ENCODE peak calls at places on chromosomes 2 and 18, in seven cellular contexts. One of them, this sample, is unnamed.

GRCh38 chr2:205688417-205689200 is 6.3 kb downstream of the NRP2 start:
- DNase-seq in OCI-LY7: no peak
- DNase-seq in kidney epithelial cell: no peak
- DNase-seq in left ventricle myocardium inferior: no peak
- DNase-seq in right atrium auricular region: no peak
- DNase-seq in CD8-positive, alpha-beta memory T cell: no peak
- DNase-seq in mesendoderm: peak; percentile 71
- DNase-seq in this sample: no peak

GRCh38 chr18:54263904-54264336 is 5.4 kb upstream of the POLI start:
- DNase-seq in OCI-LY7: peak; percentile 30
- DNase-seq in kidney epithelial cell: no peak
- DNase-seq in left ventricle myocardium inferior: no peak
- DNase-seq in right atrium auricular region: no peak
- DNase-seq in CD8-positive, alpha-beta memory T cell: no peak
- DNase-seq in mesendoderm: no peak
- DNase-seq in this sample: no peak

GRCh38 chr2:215702116-215702905 is 266.4 kb upstream of the FN1 start:
- DNase-seq in OCI-LY7: no peak
- DNase-seq in kidney epithelial cell: no peak
- DNase-seq in left ventricle myocardium inferior: no peak
- DNase-seq in right atrium auricular region: no peak
- DNase-seq in CD8-positive, alpha-beta memory T cell: no peak
- DNase-seq in mesendoderm: no peak
- DNase-seq in this sample: no peak

GRCh38 chr2:239994086-239994485 is 31.1 kb downstream of the NDUFA10 start:
- DNase-seq in OCI-LY7: no peak
- DNase-seq in kidney epithelial cell: no peak
- DNase-seq in left ventricle myocardium inferior: no peak
- DNase-seq in right atrium auricular region: no peak
- DNase-seq in CD8-positive, alpha-beta memory T cell: no peak
- DNase-seq in mesendoderm: no peak
- DNase-seq in this sample: no peak

GRCh38 chr2:105179469-105180372 is 61.8 kb upstream of the GPR45 start:
- DNase-seq in OCI-LY7: no peak
- DNase-seq in kidney epithelial cell: peak; percentile 48
- DNase-seq in left ventricle myocardium inferior: no peak
- DNase-seq in right atrium auricular region: peak; percentile 50
- DNase-seq in CD8-positive, alpha-beta memory T cell: no peak
- DNase-seq in mesendoderm: peak; percentile 67
- DNase-seq in this sample: peak; percentile 69

GRCh38 chr2:177667626-177668025 is 275.1 kb downstream of the AGPS start:
- DNase-seq in OCI-LY7: no peak
- DNase-seq in kidney epithelial cell: no peak
- DNase-seq in left ventricle myocardium inferior: no peak
- DNase-seq in right atrium auricular region: no peak
- DNase-seq in CD8-positive, alpha-beta memory T cell: no peak
- DNase-seq in mesendoderm: peak; percentile 55
- DNase-seq in this sample: no peak

GRCh38 chr18:79625195-79625923 is 54.2 kb upstream of the CTDP1 start:
- DNase-seq in OCI-LY7: peak; percentile 55
- DNase-seq in kidney epithelial cell: no peak
- DNase-seq in left ventricle myocardium inferior: no peak
- DNase-seq in right atrium auricular region: no peak
- DNase-seq in CD8-positive, alpha-beta memory T cell: no peak
- DNase-seq in mesendoderm: no peak
- DNase-seq in this sample: no peak

GRCh38 chr2:77104554-77104953 is 417.6 kb downstream of the LRRTM4 start:
- DNase-seq in OCI-LY7: no peak
- DNase-seq in kidney epithelial cell: no peak
- DNase-seq in left ventricle myocardium inferior: no peak
- DNase-seq in right atrium auricular region: no peak
- DNase-seq in CD8-positive, alpha-beta memory T cell: no peak
- DNase-seq in mesendoderm: peak; percentile 51
- DNase-seq in this sample: no peak

GRCh38 chr2:173792166-173792565 is 173.0 kb downstream of the SP3 start:
- DNase-seq in OCI-LY7: no peak
- DNase-seq in kidney epithelial cell: no peak
- DNase-seq in left ventricle myocardium inferior: no peak
- DNase-seq in right atrium auricular region: no peak
- DNase-seq in CD8-positive, alpha-beta memory T cell: no peak
- DNase-seq in mesendoderm: peak; percentile 44
- DNase-seq in this sample: no peak

GRCh38 chr2:140270229-140270628 is 1490.0 kb upstream of the NXPH2 start:
- DNase-seq in OCI-LY7: no peak
- DNase-seq in kidney epithelial cell: no peak
- DNase-seq in left ventricle myocardium inferior: no peak
- DNase-seq in right atrium auricular region: no peak
- DNase-seq in CD8-positive, alpha-beta memory T cell: no peak
- DNase-seq in mesendoderm: no peak
- DNase-seq in this sample: no peak

GRCh38 chr2:47490406-47490805 is 87.5 kb downstream of the MSH2 start:
- DNase-seq in OCI-LY7: no peak
- DNase-seq in kidney epithelial cell: no peak
- DNase-seq in left ventricle myocardium inferior: no peak
- DNase-seq in right atrium auricular region: no peak
- DNase-seq in CD8-positive, alpha-beta memory T cell: no peak
- DNase-seq in mesendoderm: no peak
- DNase-seq in this sample: no peak

GRCh38 chr2:96873651-96874096 is 3.8 kb upstream of the SEMA4C start:
- DNase-seq in OCI-LY7: no peak
- DNase-seq in kidney epithelial cell: no peak
- DNase-seq in left ventricle myocardium inferior: peak; percentile 76
- DNase-seq in right atrium auricular region: peak; percentile 83
- DNase-seq in CD8-positive, alpha-beta memory T cell: no peak
- DNase-seq in mesendoderm: peak; percentile 53
- DNase-seq in this sample: no peak

GRCh38 chr2:194223173-194223670 is 1433.8 kb upstream of the SLC39A10 start:
- DNase-seq in OCI-LY7: no peak
- DNase-seq in kidney epithelial cell: no peak
- DNase-seq in left ventricle myocardium inferior: no peak
- DNase-seq in right atrium auricular region: no peak
- DNase-seq in CD8-positive, alpha-beta memory T cell: no peak
- DNase-seq in mesendoderm: peak; percentile 24
- DNase-seq in this sample: no peak

DNA sequence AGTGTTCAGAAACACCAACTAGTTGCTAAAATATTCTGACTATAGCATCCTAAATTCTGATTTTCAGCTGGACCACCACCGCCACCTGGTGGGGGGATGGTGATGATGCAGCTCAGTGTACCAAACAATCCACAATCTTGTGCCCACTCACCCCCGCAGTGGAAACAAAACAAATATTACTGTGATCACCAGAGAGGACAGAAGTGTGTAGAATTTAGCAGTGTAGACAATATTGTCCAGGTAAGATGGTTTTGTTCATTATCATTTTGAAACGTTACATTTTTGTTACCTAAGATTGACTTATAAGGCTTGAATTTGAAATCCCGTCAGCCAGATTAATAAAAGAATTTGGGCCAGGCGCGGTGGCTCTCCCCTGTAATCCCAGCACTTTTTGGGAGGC is 31.7 kb upstream of the UBXN4 start:
- DNase-seq in OCI-LY7: peak; percentile 61
- DNase-seq in kidney epithelial cell: no peak
- DNase-seq in left ventricle myocardium inferior: peak; percentile 57
- DNase-seq in right atrium auricular region: peak; percentile 69
- DNase-seq in CD8-positive, alpha-beta memory T cell: peak; percentile 58
- DNase-seq in mesendoderm: peak; percentile 30
- DNase-seq in this sample: no peak
- H3K4me3 ChIP-seq in OCI-LY7: no peak overlapping the region
- H3K4me3 ChIP-seq in kidney epithelial cell: no peak overlapping the region
- H3K4me3 ChIP-seq in left ventricle myocardium inferior: no peak overlapping the region
- H3K4me3 ChIP-seq in right atrium auricular region: no peak overlapping the region
- H3K4me3 ChIP-seq in CD8-positive, alpha-beta memory T cell: no peak overlapping the region
- H3K4me3 ChIP-seq in mesendoderm: no peak overlapping the region
- H3K4me3 ChIP-seq in this sample: no peak overlapping the region

DNA sequence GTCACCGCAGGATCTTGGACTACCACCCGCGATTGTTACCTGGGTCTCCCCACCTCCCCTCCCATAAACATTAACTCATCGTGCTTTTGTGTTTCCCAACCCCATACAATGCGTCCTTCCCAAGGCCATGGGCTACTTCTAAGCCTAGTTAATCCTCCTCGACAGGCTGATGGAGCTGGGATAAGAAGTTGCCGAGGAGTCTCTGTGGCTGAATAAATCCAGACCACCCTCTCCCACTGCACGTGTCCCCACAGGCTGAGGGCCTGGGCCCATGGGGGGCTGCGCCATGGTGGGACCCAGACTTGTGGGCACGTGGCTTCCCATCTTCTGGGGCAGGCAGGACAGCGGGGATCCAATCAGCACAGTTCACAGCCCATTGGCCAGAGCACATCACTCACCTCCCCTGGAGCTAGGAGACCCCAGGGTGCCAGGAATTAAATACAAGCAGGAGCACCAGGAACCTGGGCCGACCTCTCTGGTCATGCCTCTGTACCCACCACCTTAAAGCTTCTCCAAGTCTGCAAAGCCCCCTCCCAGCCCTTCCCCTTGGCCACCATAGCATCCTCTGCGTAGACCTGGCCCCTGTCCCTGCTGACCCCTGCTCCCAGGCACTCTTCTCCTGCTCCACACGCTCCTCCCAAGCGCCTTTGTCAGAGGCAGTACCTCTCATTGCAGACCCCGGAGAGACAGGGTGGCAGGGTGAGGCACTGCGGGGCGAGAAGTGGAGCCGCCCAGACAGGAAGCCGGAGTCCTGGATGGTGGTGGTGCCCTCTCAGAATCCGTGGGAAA is 51.0 kb upstream of the ID2 start:
- DNase-seq in OCI-LY7: no peak
- DNase-seq in kidney epithelial cell: no peak
- DNase-seq in left ventricle myocardium inferior: no peak
- DNase-seq in right atrium auricular region: no peak
- DNase-seq in CD8-positive, alpha-beta memory T cell: no peak
- DNase-seq in mesendoderm: peak; percentile 54
- DNase-seq in this sample: no peak
- H3K4me3 ChIP-seq in OCI-LY7: peak overlapping the region; percentile 70
- H3K4me3 ChIP-seq in kidney epithelial cell: no peak overlapping the region
- H3K4me3 ChIP-seq in left ventricle myocardium inferior: no peak overlapping the region
- H3K4me3 ChIP-seq in right atrium auricular region: no peak overlapping the region
- H3K4me3 ChIP-seq in CD8-positive, alpha-beta memory T cell: no peak overlapping the region
- H3K4me3 ChIP-seq in mesendoderm: no peak overlapping the region
- H3K4me3 ChIP-seq in this sample: no peak overlapping the region

GRCh38 chr2:43020990-43021677 is 205.3 kb downstream of the ZFP36L2 start:
- DNase-seq in OCI-LY7: no peak
- DNase-seq in kidney epithelial cell: no peak
- DNase-seq in left ventricle myocardium inferior: no peak
- DNase-seq in right atrium auricular region: no peak
- DNase-seq in CD8-positive, alpha-beta memory T cell: no peak
- DNase-seq in mesendoderm: peak; percentile 42
- DNase-seq in this sample: no peak

GRCh38 chr2:43022896-43023295 is 203.5 kb downstream of the ZFP36L2 start:
- DNase-seq in OCI-LY7: no peak
- DNase-seq in kidney epithelial cell: no peak
- DNase-seq in left ventricle myocardium inferior: no peak
- DNase-seq in right atrium auricular region: no peak
- DNase-seq in CD8-positive, alpha-beta memory T cell: no peak
- DNase-seq in mesendoderm: no peak
- DNase-seq in this sample: no peak

GRCh38 chr2:43020296-43020695 is 206.1 kb downstream of the ZFP36L2 start:
- DNase-seq in OCI-LY7: no peak
- DNase-seq in kidney epithelial cell: no peak
- DNase-seq in left ventricle myocardium inferior: no peak
- DNase-seq in right atrium auricular region: no peak
- DNase-seq in CD8-positive, alpha-beta memory T cell: no peak
- DNase-seq in mesendoderm: no peak
- DNase-seq in this sample: no peak

GRCh38 chr2:43023791-43024514 is 202.5 kb downstream of the ZFP36L2 start:
- DNase-seq in OCI-LY7: no peak
- DNase-seq in kidney epithelial cell: no peak
- DNase-seq in left ventricle myocardium inferior: no peak
- DNase-seq in right atrium auricular region: no peak
- DNase-seq in CD8-positive, alpha-beta memory T cell: no peak
- DNase-seq in mesendoderm: no peak
- DNase-seq in this sample: no peak

GRCh38 chr2:43021791-43022500 is 204.5 kb downstream of the ZFP36L2 start:
- DNase-seq in OCI-LY7: peak; percentile 16
- DNase-seq in kidney epithelial cell: no peak
- DNase-seq in left ventricle myocardium inferior: no peak
- DNase-seq in right atrium auricular region: no peak
- DNase-seq in CD8-positive, alpha-beta memory T cell: no peak
- DNase-seq in mesendoderm: peak; percentile 87
- DNase-seq in this sample: no peak
- H3K4me3 ChIP-seq in OCI-LY7: no peak overlapping the region
- H3K4me3 ChIP-seq in kidney epithelial cell: no peak overlapping the region
- H3K4me3 ChIP-seq in left ventricle myocardium inferior: no peak overlapping the region
- H3K4me3 ChIP-seq in right atrium auricular region: no peak overlapping the region
- H3K4me3 ChIP-seq in CD8-positive, alpha-beta memory T cell: no peak overlapping the region
- H3K4me3 ChIP-seq in mesendoderm: no peak overlapping the region
- H3K4me3 ChIP-seq in this sample: no peak overlapping the region

GRCh38 chr2:8203354-8203753 is 478.5 kb upstream of the ID2 start:
- DNase-seq in OCI-LY7: no peak
- DNase-seq in kidney epithelial cell: no peak
- DNase-seq in left ventricle myocardium inferior: peak; percentile 27
- DNase-seq in right atrium auricular region: no peak
- DNase-seq in CD8-positive, alpha-beta memory T cell: no peak
- DNase-seq in mesendoderm: no peak
- DNase-seq in this sample: no peak
- H3K4me3 ChIP-seq in OCI-LY7: no peak overlapping the region
- H3K4me3 ChIP-seq in kidney epithelial cell: no peak overlapping the region
- H3K4me3 ChIP-seq in left ventricle myocardium inferior: no peak overlapping the region
- H3K4me3 ChIP-seq in right atrium auricular region: no peak overlapping the region
- H3K4me3 ChIP-seq in CD8-positive, alpha-beta memory T cell: no peak overlapping the region
- H3K4me3 ChIP-seq in mesendoderm: no peak overlapping the region
- H3K4me3 ChIP-seq in this sample: no peak overlapping the region

GRCh38 chr2:10242998-10243925 is 59.4 kb upstream of the HPCAL1 start:
- DNase-seq in OCI-LY7: no peak
- DNase-seq in kidney epithelial cell: no peak
- DNase-seq in left ventricle myocardium inferior: peak; percentile 7
- DNase-seq in right atrium auricular region: no peak
- DNase-seq in CD8-positive, alpha-beta memory T cell: no peak
- DNase-seq in mesendoderm: no peak
- DNase-seq in this sample: no peak

GRCh38 chr2:10243926-10244270 is 58.8 kb upstream of the HPCAL1 start:
- DNase-seq in OCI-LY7: no peak
- DNase-seq in kidney epithelial cell: no peak
- DNase-seq in left ventricle myocardium inferior: peak; percentile 7
- DNase-seq in right atrium auricular region: no peak
- DNase-seq in CD8-positive, alpha-beta memory T cell: no peak
- DNase-seq in mesendoderm: no peak
- DNase-seq in this sample: no peak

GRCh38 chr2:10240911-10241610 is 61.6 kb upstream of the HPCAL1 start:
- DNase-seq in OCI-LY7: no peak
- DNase-seq in kidney epithelial cell: no peak
- DNase-seq in left ventricle myocardium inferior: peak; percentile 5
- DNase-seq in right atrium auricular region: no peak
- DNase-seq in CD8-positive, alpha-beta memory T cell: no peak
- DNase-seq in mesendoderm: no peak
- DNase-seq in this sample: no peak

GRCh38 chr2:10241641-10242430 is 60.9 kb upstream of the HPCAL1 start:
- DNase-seq in OCI-LY7: no peak
- DNase-seq in kidney epithelial cell: no peak
- DNase-seq in left ventricle myocardium inferior: peak; percentile 9
- DNase-seq in right atrium auricular region: no peak
- DNase-seq in CD8-positive, alpha-beta memory T cell: no peak
- DNase-seq in mesendoderm: no peak
- DNase-seq in this sample: no peak

GRCh38 chr2:10242451-10242850 is 60.3 kb upstream of the HPCAL1 start:
- DNase-seq in OCI-LY7: no peak
- DNase-seq in kidney epithelial cell: no peak
- DNase-seq in left ventricle myocardium inferior: peak; percentile 11
- DNase-seq in right atrium auricular region: no peak
- DNase-seq in CD8-positive, alpha-beta memory T cell: no peak
- DNase-seq in mesendoderm: no peak
- DNase-seq in this sample: no peak
- H3K4me3 ChIP-seq in OCI-LY7: no peak overlapping the region
- H3K4me3 ChIP-seq in kidney epithelial cell: no peak overlapping the region
- H3K4me3 ChIP-seq in left ventricle myocardium inferior: no peak overlapping the region
- H3K4me3 ChIP-seq in right atrium auricular region: no peak overlapping the region
- H3K4me3 ChIP-seq in CD8-positive, alpha-beta memory T cell: no peak overlapping the region
- H3K4me3 ChIP-seq in mesendoderm: no peak overlapping the region
- H3K4me3 ChIP-seq in this sample: no peak overlapping the region

This sample was measured in epithelial cell of proximal tubule.